ENCODE peak calls at places on chromosome 1, in six cellular contexts. R, Z, G, V, C and P are unnamed samples.

GRCh38 chr1:230002164-230002803 is 64.8 kb upstream of the GALNT2 start:
- ATAC-seq in R (no peak), Z (no peak), G (no peak), V (no peak), C (peak), P (peak)

GRCh38 chr1:235942979-235943575 is 76.4 kb upstream of the LYST start:
- ATAC-seq in R (no peak), Z (no peak), G (no peak), V (no peak), C (no peak), P (no peak)

GRCh38 chr1:23784846-23785245 is 6.1 kb upstream of the LYPLA2 start:
- ATAC-seq in R (no peak), Z (no peak), G (no peak), V (no peak), C (no peak), P (no peak)

GRCh38 chr1:205714190-205714905 is 34.0 kb upstream of the SLC45A3 start:
- ATAC-seq in R (no peak), Z (no peak), G (peak), V (no peak), C (no peak), P (no peak)

GRCh38 chr1:182869241-182869666 is 30.1 kb downstream of the DHX9 start:
- ATAC-seq in R (peak), Z (peak), G (peak), V (peak), C (peak), P (peak)

GRCh38 chr1:21847223-21848205 is 35.4 kb downstream of the LDLRAD2 start:
- ATAC-seq in R (no peak), Z (no peak), G (no peak), V (no peak), C (no peak), P (no peak)

GRCh38 chr1:230220907-230221306 is 153.9 kb downstream of the GALNT2 start:
- ATAC-seq in R (no peak), Z (no peak), G (no peak), V (no peak), C (no peak), P (no peak)

GRCh38 chr1:216710042-216710441 is 13.2 kb downstream of the ESRRG start:
- ATAC-seq in R (no peak), Z (no peak), G (no peak), V (no peak), C (no peak), P (no peak)

GRCh38 chr1:229065613-229066012 is 205.3 kb upstream of the RAB4A start:
- ATAC-seq in R (no peak), Z (no peak), G (no peak), V (no peak), C (no peak), P (no peak)

GRCh38 chr1:174720618-174721017 is 272.9 kb downstream of the GPR52 start:
- ATAC-seq in R (no peak), Z (no peak), G (no peak), V (no peak), C (no peak), P (no peak)

GRCh38 chr1:201795066-201795465 is 33.9 kb upstream of the IPO9 start:
- ATAC-seq in R (no peak), Z (no peak), G (no peak), V (peak), C (no peak), P (no peak)

DNA sequence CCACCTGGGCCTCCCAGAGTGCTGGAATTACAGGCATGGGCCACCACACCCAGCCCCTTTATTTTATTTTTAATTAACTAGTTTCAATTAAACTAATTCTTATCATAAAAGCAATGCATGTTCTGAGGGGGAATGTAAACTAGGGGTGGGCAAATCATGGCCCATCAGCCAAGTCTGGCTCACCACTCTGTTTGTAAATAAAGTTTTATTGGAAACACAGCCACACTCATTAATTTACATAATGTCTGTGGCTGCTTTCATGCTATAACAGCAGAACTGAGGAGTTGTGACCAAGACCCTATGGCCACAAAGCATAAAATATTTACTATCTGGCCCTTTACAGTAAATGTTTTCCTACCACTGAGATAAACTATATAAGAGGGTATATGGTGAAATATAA is 28.7 kb upstream of the IPO9 start:
- ATAC-seq in R (no peak), Z (no peak), G (no peak), V (no peak), C (no peak), P (no peak)
- TF ChIP-seq CTCF in R (no peak), Z (no peak), G (no peak), V (no peak), C (no peak), P (no peak)

GRCh38 chr1:160124709-160125478 is 9.3 kb downstream of the ATP1A2 start:
- ATAC-seq in R (no peak), Z (peak), G (peak), V (peak), C (peak), P (peak)
- TF ChIP-seq EP300 in R (no peak), Z (peak), G (peak), V (no peak), C (peak), P (no peak)

GRCh38 chr1:65319754-65320153 is 10.4 kb downstream of the DNAJC6 start:
- ATAC-seq in R (no peak), Z (no peak), G (no peak), V (no peak), C (no peak), P (no peak)

GRCh38 chr1:65317866-65318653 is 8.7 kb downstream of the DNAJC6 start:
- ATAC-seq in R (no peak), Z (no peak), G (no peak), V (peak), C (no peak), P (no peak)

GRCh38 chr1:65319141-65319540 is 9.8 kb downstream of the DNAJC6 start:
- ATAC-seq in R (no peak), Z (no peak), G (no peak), V (no peak), C (no peak), P (no peak)

GRCh38 chr1:65321879-65322278 is 12.5 kb downstream of the DNAJC6 start:
- ATAC-seq in R (no peak), Z (no peak), G (no peak), V (no peak), C (no peak), P (no peak)

GRCh38 chr1:65323246-65323645 is 13.9 kb downstream of the DNAJC6 start:
- ATAC-seq in R (no peak), Z (no peak), G (no peak), V (no peak), C (no peak), P (no peak)
- TF ChIP-seq CTCF in R (no peak), Z (no peak), G (no peak), V (no peak), C (no peak), P (no peak)

GRCh38 chr1:184802739-184803492 is 48.3 kb upstream of the EDEM3 start:
- ATAC-seq in R (peak), Z (no peak), G (no peak), V (no peak), C (no peak), P (peak)
- TF ChIP-seq EP300 in R (no peak), Z (no peak), G (no peak), V (no peak), C (no peak), P (no peak)

GRCh38 chr1:112508242-112509004 is at the start of gene WNT2B:
- ATAC-seq in R (peak), Z (peak), G (peak), V (peak), C (peak), P (peak)
- TF ChIP-seq CTCF in R (no peak), Z (no peak), G (peak), V (no peak), C (no peak), P (no peak)